ENCODE peak calls at places on chromosomes 16 and 17, in ten cellular contexts. One of them, this sample, is unnamed.

GRCh38 chr17:18017958-18018357 is 21.0 kb downstream of the ATPAF2 start:
- DNase-seq in RWPE1: no peak
- DNase-seq in endothelial cell: no peak
- DNase-seq in testis: no peak
- DNase-seq in mammary epithelial cell: no peak
- DNase-seq in tibial artery: no peak
- DNase-seq in heart right ventricle: no peak
- DNase-seq in colonic mucosa: no peak
- DNase-seq in endothelial cell of umbilical vein: peak
- DNase-seq in cardiac fibroblast: peak
- DNase-seq in this sample: no peak

GRCh38 chr16:73206306-73206705 is 158.4 kb upstream of the ZFHX3 start:
- DNase-seq in RWPE1: no peak
- DNase-seq in endothelial cell: no peak
- DNase-seq in testis: no peak
- DNase-seq in mammary epithelial cell: no peak
- DNase-seq in tibial artery: no peak
- DNase-seq in heart right ventricle: no peak
- DNase-seq in colonic mucosa: no peak
- DNase-seq in endothelial cell of umbilical vein: no peak
- DNase-seq in cardiac fibroblast: no peak
- DNase-seq in this sample: no peak

GRCh38 chr16:27177031-27177774 is 26.1 kb upstream of the KDM8 start:
- DNase-seq in RWPE1: peak
- DNase-seq in endothelial cell: no peak
- DNase-seq in testis: no peak
- DNase-seq in mammary epithelial cell: peak
- DNase-seq in tibial artery: no peak
- DNase-seq in heart right ventricle: no peak
- DNase-seq in colonic mucosa: no peak
- DNase-seq in endothelial cell of umbilical vein: peak
- DNase-seq in cardiac fibroblast: peak
- DNase-seq in this sample: peak

GRCh38 chr17:73393962-73394361 is 82.2 kb upstream of the CDC42EP4 start:
- DNase-seq in RWPE1: peak
- DNase-seq in endothelial cell: no peak
- DNase-seq in testis: no peak
- DNase-seq in mammary epithelial cell: peak
- DNase-seq in tibial artery: no peak
- DNase-seq in heart right ventricle: no peak
- DNase-seq in colonic mucosa: no peak
- DNase-seq in endothelial cell of umbilical vein: no peak
- DNase-seq in cardiac fibroblast: peak
- DNase-seq in this sample: no peak

GRCh38 chr17:1438593-1439083 is 17.4 kb downstream of the CRK start:
- DNase-seq in RWPE1: no peak
- DNase-seq in endothelial cell: no peak
- DNase-seq in testis: peak
- DNase-seq in mammary epithelial cell: no peak
- DNase-seq in tibial artery: no peak
- DNase-seq in heart right ventricle: no peak
- DNase-seq in colonic mucosa: no peak
- DNase-seq in endothelial cell of umbilical vein: no peak
- DNase-seq in cardiac fibroblast: peak
- DNase-seq in this sample: no peak

GRCh38 chr17:8922451-8922850 is 43.1 kb downstream of the PIK3R5 start:
- DNase-seq in RWPE1: peak
- DNase-seq in endothelial cell: no peak
- DNase-seq in testis: no peak
- DNase-seq in mammary epithelial cell: peak
- DNase-seq in tibial artery: no peak
- DNase-seq in heart right ventricle: no peak
- DNase-seq in colonic mucosa: no peak
- DNase-seq in endothelial cell of umbilical vein: no peak
- DNase-seq in cardiac fibroblast: peak
- DNase-seq in this sample: peak

GRCh38 chr16:1831537-1832075 is 4.6 kb downstream of the FAHD1 start:
- DNase-seq in RWPE1: no peak
- DNase-seq in endothelial cell: no peak
- DNase-seq in testis: no peak
- DNase-seq in mammary epithelial cell: no peak
- DNase-seq in tibial artery: no peak
- DNase-seq in heart right ventricle: no peak
- DNase-seq in colonic mucosa: no peak
- DNase-seq in endothelial cell of umbilical vein: no peak
- DNase-seq in cardiac fibroblast: no peak
- DNase-seq in this sample: no peak

GRCh38 chr17:2067559-2067958 is 12.7 kb downstream of the HIC1 start:
- DNase-seq in RWPE1: no peak
- DNase-seq in endothelial cell: no peak
- DNase-seq in testis: no peak
- DNase-seq in mammary epithelial cell: no peak
- DNase-seq in tibial artery: no peak
- DNase-seq in heart right ventricle: peak
- DNase-seq in colonic mucosa: no peak
- DNase-seq in endothelial cell of umbilical vein: peak
- DNase-seq in cardiac fibroblast: peak
- DNase-seq in this sample: peak

GRCh38 chr16:28846933-28847273 is 755 bp upstream of the TUFM start:
- DNase-seq in RWPE1: no peak
- DNase-seq in endothelial cell: no peak
- DNase-seq in testis: peak
- DNase-seq in mammary epithelial cell: no peak
- DNase-seq in tibial artery: no peak
- DNase-seq in heart right ventricle: no peak
- DNase-seq in colonic mucosa: no peak
- DNase-seq in endothelial cell of umbilical vein: no peak
- DNase-seq in cardiac fibroblast: no peak
- DNase-seq in this sample: no peak

GRCh38 chr16:69762843-69763556 is 868 bp downstream of the WWP2 start:
- DNase-seq in RWPE1: no peak
- DNase-seq in endothelial cell: no peak
- DNase-seq in testis: no peak
- DNase-seq in mammary epithelial cell: peak
- DNase-seq in tibial artery: no peak
- DNase-seq in heart right ventricle: no peak
- DNase-seq in colonic mucosa: peak
- DNase-seq in endothelial cell of umbilical vein: peak
- DNase-seq in cardiac fibroblast: peak
- DNase-seq in this sample: no peak

GRCh38 chr17:38559880-38560230 is 45.9 kb downstream of the SRCIN1 start:
- DNase-seq in RWPE1: no peak
- DNase-seq in endothelial cell: no peak
- DNase-seq in testis: no peak
- DNase-seq in mammary epithelial cell: no peak
- DNase-seq in tibial artery: no peak
- DNase-seq in heart right ventricle: no peak
- DNase-seq in colonic mucosa: no peak
- DNase-seq in endothelial cell of umbilical vein: no peak
- DNase-seq in cardiac fibroblast: no peak
- DNase-seq in this sample: no peak

DNA sequence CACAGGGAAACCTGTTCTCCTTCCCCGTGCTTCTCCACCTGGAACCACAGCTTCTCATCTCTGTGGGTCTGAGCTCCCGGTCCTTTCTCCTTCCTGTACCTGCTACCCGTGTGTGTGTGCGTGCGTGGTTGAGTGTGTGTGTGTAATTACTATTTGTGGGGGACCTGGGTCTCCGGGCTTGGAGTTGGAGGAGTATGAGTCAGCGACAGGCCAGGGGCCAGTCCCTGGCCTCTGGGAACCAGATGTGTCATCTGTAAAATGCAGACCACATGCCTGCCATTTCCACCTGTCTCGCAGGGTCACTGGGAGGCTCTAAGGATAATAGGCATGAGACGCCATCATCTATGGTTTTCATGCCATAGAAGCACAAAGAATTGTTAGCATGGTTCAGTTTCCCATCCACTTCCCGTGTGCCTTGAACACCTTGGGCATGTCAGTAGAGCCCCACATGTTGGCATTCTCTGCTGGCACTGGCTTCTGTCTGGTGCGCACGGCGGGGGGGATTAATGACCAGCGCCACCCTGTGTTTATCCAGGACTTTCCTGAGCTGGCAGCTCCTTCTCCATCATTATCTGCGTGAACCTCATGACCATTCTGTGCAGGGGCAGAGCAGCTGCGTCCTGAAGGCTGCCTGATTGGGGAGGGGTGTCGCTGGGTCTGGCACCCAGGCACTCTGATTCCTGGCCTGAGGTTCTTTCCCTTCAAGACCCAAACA is 1.5 kb downstream of the ZNF205 start:
- DNase-seq in RWPE1: no peak
- DNase-seq in endothelial cell: no peak
- DNase-seq in testis: no peak
- DNase-seq in mammary epithelial cell: no peak
- DNase-seq in tibial artery: no peak
- DNase-seq in heart right ventricle: no peak
- DNase-seq in colonic mucosa: no peak
- DNase-seq in endothelial cell of umbilical vein: no peak
- DNase-seq in cardiac fibroblast: no peak
- DNase-seq in this sample: no peak
- TF ChIP-seq CTCF in RWPE1: no peak
- TF ChIP-seq CTCF in endothelial cell: no peak
- TF ChIP-seq CTCF in testis: no peak
- TF ChIP-seq CTCF in mammary epithelial cell: no peak
- TF ChIP-seq CTCF in tibial artery: no peak
- TF ChIP-seq CTCF in heart right ventricle: no peak
- TF ChIP-seq CTCF in colonic mucosa: no peak
- TF ChIP-seq CTCF in endothelial cell of umbilical vein: no peak
- TF ChIP-seq CTCF in cardiac fibroblast: no peak
- TF ChIP-seq CTCF in this sample: no peak

GRCh38 chr17:68623811-68624210 is 22.6 kb upstream of the FAM20A start:
- DNase-seq in RWPE1: no peak
- DNase-seq in endothelial cell: no peak
- DNase-seq in testis: no peak
- DNase-seq in mammary epithelial cell: no peak
- DNase-seq in tibial artery: no peak
- DNase-seq in heart right ventricle: no peak
- DNase-seq in colonic mucosa: no peak
- DNase-seq in endothelial cell of umbilical vein: no peak
- DNase-seq in cardiac fibroblast: no peak
- DNase-seq in this sample: no peak

GRCh38 chr17:68624381-68624780 is 23.2 kb upstream of the FAM20A start:
- DNase-seq in RWPE1: peak
- DNase-seq in endothelial cell: no peak
- DNase-seq in testis: no peak
- DNase-seq in mammary epithelial cell: peak
- DNase-seq in tibial artery: no peak
- DNase-seq in heart right ventricle: no peak
- DNase-seq in colonic mucosa: no peak
- DNase-seq in endothelial cell of umbilical vein: no peak
- DNase-seq in cardiac fibroblast: no peak
- DNase-seq in this sample: no peak

GRCh38 chr17:68627956-68628355 is 26.8 kb upstream of the FAM20A start:
- DNase-seq in RWPE1: peak
- DNase-seq in endothelial cell: no peak
- DNase-seq in testis: no peak
- DNase-seq in mammary epithelial cell: peak
- DNase-seq in tibial artery: no peak
- DNase-seq in heart right ventricle: no peak
- DNase-seq in colonic mucosa: peak
- DNase-seq in endothelial cell of umbilical vein: no peak
- DNase-seq in cardiac fibroblast: no peak
- DNase-seq in this sample: no peak

GRCh38 chr17:68621065-68621464 is 19.9 kb upstream of the FAM20A start:
- DNase-seq in RWPE1: no peak
- DNase-seq in endothelial cell: no peak
- DNase-seq in testis: no peak
- DNase-seq in mammary epithelial cell: no peak
- DNase-seq in tibial artery: no peak
- DNase-seq in heart right ventricle: no peak
- DNase-seq in colonic mucosa: no peak
- DNase-seq in endothelial cell of umbilical vein: no peak
- DNase-seq in cardiac fibroblast: no peak
- DNase-seq in this sample: no peak

DNA sequence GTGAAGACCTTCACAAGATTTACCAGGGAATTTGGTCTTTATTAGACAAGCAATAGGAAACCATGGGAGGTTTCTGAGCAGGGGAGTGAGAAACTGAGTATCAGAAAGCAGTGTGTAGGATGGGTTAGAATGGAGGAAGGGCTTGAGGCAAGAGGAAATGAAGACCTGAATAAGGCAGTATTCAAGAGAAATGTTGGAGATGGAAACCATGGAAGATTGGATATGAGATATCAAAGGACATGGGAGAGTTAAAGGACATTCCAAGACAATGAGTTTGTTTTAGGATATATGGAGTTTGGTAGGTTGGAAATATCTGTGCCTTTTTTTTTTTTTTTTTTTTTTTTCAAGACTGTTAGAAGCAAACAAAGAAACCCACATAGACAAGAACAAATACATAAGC is 21.3 kb upstream of the FAM20A start:
- DNase-seq in RWPE1: no peak
- DNase-seq in endothelial cell: no peak
- DNase-seq in testis: no peak
- DNase-seq in mammary epithelial cell: no peak
- DNase-seq in tibial artery: no peak
- DNase-seq in heart right ventricle: no peak
- DNase-seq in colonic mucosa: no peak
- DNase-seq in endothelial cell of umbilical vein: no peak
- DNase-seq in cardiac fibroblast: no peak
- DNase-seq in this sample: no peak
- TF ChIP-seq CTCF in RWPE1: no peak
- TF ChIP-seq CTCF in endothelial cell: no peak
- TF ChIP-seq CTCF in testis: no peak
- TF ChIP-seq CTCF in mammary epithelial cell: no peak
- TF ChIP-seq CTCF in tibial artery: no peak
- TF ChIP-seq CTCF in heart right ventricle: no peak
- TF ChIP-seq CTCF in colonic mucosa: no peak
- TF ChIP-seq CTCF in endothelial cell of umbilical vein: no peak
- TF ChIP-seq CTCF in cardiac fibroblast: no peak
- TF ChIP-seq CTCF in this sample: no peak

DNA sequence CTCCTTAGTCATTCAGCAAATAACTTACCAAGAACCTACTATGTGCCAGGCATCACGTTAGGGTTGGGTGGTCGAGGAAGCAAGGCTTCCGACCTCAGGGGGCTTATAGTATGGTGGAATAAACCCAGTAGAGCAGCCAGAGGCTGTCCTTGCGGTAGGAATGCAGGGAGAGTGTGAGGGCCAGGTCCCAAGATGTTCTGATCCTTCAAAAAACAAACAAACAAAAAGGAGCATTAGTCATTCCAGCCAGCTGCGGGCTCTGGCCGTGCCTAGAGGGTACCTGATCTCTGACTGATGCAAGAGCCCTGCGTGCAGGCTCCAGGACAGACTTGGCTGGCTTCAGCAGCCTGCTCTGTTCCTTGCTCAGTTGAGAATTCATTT is 18.2 kb downstream of the CYB5D2 start:
- DNase-seq in RWPE1: peak
- DNase-seq in endothelial cell: no peak
- DNase-seq in testis: no peak
- DNase-seq in mammary epithelial cell: peak
- DNase-seq in tibial artery: peak
- DNase-seq in heart right ventricle: no peak
- DNase-seq in colonic mucosa: no peak
- DNase-seq in endothelial cell of umbilical vein: peak
- DNase-seq in cardiac fibroblast: peak
- DNase-seq in this sample: peak
- TF ChIP-seq CTCF in RWPE1: no peak
- TF ChIP-seq CTCF in endothelial cell: no peak
- TF ChIP-seq CTCF in testis: no peak
- TF ChIP-seq CTCF in mammary epithelial cell: peak
- TF ChIP-seq CTCF in tibial artery: peak
- TF ChIP-seq CTCF in heart right ventricle: no peak
- TF ChIP-seq CTCF in colonic mucosa: no peak
- TF ChIP-seq CTCF in endothelial cell of umbilical vein: no peak
- TF ChIP-seq CTCF in cardiac fibroblast: peak
- TF ChIP-seq CTCF in this sample: peak

GRCh38 chr17:6461792-6462524 is 17.7 kb downstream of the PIMREG start:
- DNase-seq in RWPE1: no peak
- DNase-seq in endothelial cell: no peak
- DNase-seq in testis: no peak
- DNase-seq in mammary epithelial cell: no peak
- DNase-seq in tibial artery: no peak
- DNase-seq in heart right ventricle: no peak
- DNase-seq in colonic mucosa: no peak
- DNase-seq in endothelial cell of umbilical vein: no peak
- DNase-seq in cardiac fibroblast: no peak
- DNase-seq in this sample: no peak
- TF ChIP-seq CTCF in RWPE1: no peak
- TF ChIP-seq CTCF in endothelial cell: no peak
- TF ChIP-seq CTCF in testis: no peak
- TF ChIP-seq CTCF in mammary epithelial cell: no peak
- TF ChIP-seq CTCF in tibial artery: no peak
- TF ChIP-seq CTCF in heart right ventricle: no peak
- TF ChIP-seq CTCF in colonic mucosa: no peak
- TF ChIP-seq CTCF in endothelial cell of umbilical vein: no peak
- TF ChIP-seq CTCF in cardiac fibroblast: no peak
- TF ChIP-seq CTCF in this sample: no peak

This sample was measured in astrocyte of the cerebellum.